ENCODE peak calls at places on chromosomes 11 and 22, in six cellular contexts. X is lower lobe of right lung, U is HCT116, E is cardiac fibroblast, I is A549, A is right atrium auricular region. G is an unnamed sample.

GRCh38 chr11:44467413-44467812 is 98.0 kb upstream of the CD82 start:
- DNase-seq in X (no peak), U (no peak), E (no peak), I (no peak), A (no peak), G (no peak)

GRCh38 chr11:18322818-18323570 is 627 bp downstream of the GTF2H1 start:
- DNase-seq in X (no peak), U (no peak), E (peak; percentile 10), I (no peak), A (no peak), G (no peak)

GRCh38 chr11:71470956-71471355 is 18.0 kb downstream of the NADSYN1 start:
- DNase-seq in X (no peak), U (no peak), E (no peak), I (no peak), A (no peak), G (no peak)

GRCh38 chr11:117107701-117108590 is 9.7 kb upstream of the SIK3 start:
- DNase-seq in X (no peak), U (no peak), E (peak; percentile 56), I (no peak), A (no peak), G (no peak)

GRCh38 chr11:298406-299065 is 790 bp downstream of the IFITM5 start:
- DNase-seq in X (peak; percentile 49), U (no peak), E (no peak), I (no peak), A (no peak), G (no peak)

GRCh38 chr11:113906038-113906437 is 1.4 kb downstream of the HTR3B start:
- DNase-seq in X (no peak), U (peak; percentile 45), E (peak; percentile 58), I (peak; percentile 10), A (no peak), G (no peak)

GRCh38 chr11:69385466-69385820 is 91.5 kb downstream of the MYEOV start:
- DNase-seq in X (no peak), U (no peak), E (no peak), I (no peak), A (no peak), G (no peak)

GRCh38 chr11:126194121-126194543 is 17.3 kb downstream of the RPUSD4 start:
- DNase-seq in X (no peak), U (no peak), E (peak; percentile 65), I (peak; percentile 55), A (no peak), G (no peak)

GRCh38 chr11:132249256-132249655 is 878.8 kb downstream of the NTM start:
- DNase-seq in X (no peak), U (no peak), E (no peak), I (no peak), A (no peak), G (no peak)

GRCh38 chr11:19919050-19919561 is 206.5 kb downstream of the NAV2 start:
- DNase-seq in X (peak; percentile 80), U (no peak), E (peak; percentile 97), I (peak; percentile 32), A (no peak), G (peak; percentile 99)

GRCh38 chr11:71543866-71544265 is 4.4 kb upstream of the KRTAP5-9 start:
- DNase-seq in X (no peak), U (no peak), E (no peak), I (no peak), A (no peak), G (no peak)

DNA sequence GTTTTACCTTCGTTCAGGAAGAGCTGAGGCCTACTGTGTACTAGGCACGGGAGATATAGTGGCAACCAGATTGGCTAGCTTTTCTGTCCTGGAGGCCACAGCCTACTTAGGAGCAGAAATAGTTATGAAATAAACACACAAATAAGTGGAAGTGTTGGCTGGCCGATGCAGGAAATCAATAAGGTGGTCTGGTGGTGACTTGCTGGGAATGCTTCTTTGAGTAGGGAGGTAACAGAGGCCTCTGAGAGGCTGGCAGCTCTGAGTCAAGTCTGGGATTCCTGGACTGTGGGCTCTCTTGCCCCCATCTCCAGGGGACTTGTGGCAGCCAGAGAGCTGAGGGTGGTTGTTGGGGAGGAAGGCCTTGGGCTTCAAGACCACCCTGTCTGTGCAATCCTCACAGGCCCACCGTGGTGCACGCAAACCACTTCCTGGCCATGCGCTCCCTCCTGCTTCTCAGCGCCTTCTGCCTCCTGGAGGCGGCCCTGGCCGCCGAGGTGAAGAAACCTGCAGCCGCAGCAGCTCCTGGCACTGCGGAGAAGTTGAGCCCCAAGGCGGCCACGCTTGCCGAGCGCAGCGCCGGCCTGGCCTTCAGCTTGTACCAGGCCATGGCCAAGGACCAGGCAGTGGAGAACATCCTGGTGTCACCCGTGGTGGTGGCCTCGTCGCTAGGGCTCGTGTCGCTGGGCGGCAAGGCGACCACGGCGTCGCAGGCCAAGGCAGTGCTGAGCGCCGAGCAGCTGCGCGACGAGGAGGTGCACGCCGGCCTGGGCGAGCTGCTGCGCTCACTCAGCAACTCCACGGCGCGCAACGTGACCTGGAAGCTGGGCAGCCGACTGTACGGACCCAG is 4.1 kb downstream of the SERPINH1 start:
- DNase-seq in X (no peak), U (no peak), E (no peak), I (no peak), A (no peak), G (no peak)
- H3K4me3 ChIP-seq in X (peak overlapping the region; percentile 80), U (no peak overlapping the region), E (peak overlapping the region; percentile 95), I (no peak overlapping the region), A (no peak overlapping the region), G (peak overlapping the region; percentile 91)

GRCh38 chr11:3893311-3893710 is 37.8 kb downstream of the STIM1 start:
- DNase-seq in X (no peak), U (no peak), E (no peak), I (no peak), A (no peak), G (no peak)

GRCh38 chr11:3892156-3892555 is 36.7 kb downstream of the STIM1 start:
- DNase-seq in X (no peak), U (no peak), E (no peak), I (no peak), A (no peak), G (no peak)

GRCh38 chr11:3896644-3897043 is 41.2 kb downstream of the STIM1 start:
- DNase-seq in X (no peak), U (no peak), E (no peak), I (no peak), A (no peak), G (no peak)

GRCh38 chr11:3891751-3892150 is 36.3 kb downstream of the STIM1 start:
- DNase-seq in X (no peak), U (no peak), E (no peak), I (no peak), A (no peak), G (no peak)

DNA sequence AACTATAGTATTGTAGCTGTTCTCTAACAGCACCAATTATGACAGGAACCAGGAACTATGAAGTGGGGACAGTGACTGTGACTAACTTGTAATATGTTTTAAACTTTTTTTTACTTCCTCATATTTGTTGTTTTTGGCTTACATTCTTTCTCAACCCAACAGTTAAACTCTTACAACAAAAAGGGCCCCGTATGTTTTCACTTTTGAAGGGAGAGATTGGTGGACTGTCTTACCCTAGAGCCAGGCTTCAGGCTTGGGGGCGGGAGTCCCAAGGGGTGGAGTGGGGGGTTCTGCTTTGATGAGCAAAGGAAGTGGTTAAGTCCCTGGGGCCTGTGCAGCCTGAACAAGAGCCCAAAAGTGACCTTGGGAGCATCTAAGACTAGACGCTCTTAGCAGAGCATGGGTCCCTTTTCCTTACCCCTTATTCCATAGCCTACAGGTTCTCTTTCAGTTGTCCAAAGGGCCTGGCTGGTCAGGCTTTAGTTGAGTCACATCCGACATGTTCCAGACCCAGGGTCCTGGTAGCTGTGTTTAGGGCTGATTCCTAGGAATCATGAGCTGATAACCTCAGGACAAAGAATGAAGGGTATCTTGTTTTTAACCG is 38.8 kb downstream of the STIM1 start:
- DNase-seq in X (peak; percentile 55), U (no peak), E (peak; percentile 65), I (no peak), A (no peak), G (no peak)
- H3K4me3 ChIP-seq in X (no peak overlapping the region), U (no peak overlapping the region), E (no peak overlapping the region), I (no peak overlapping the region), A (no peak overlapping the region), G (no peak overlapping the region)

DNA sequence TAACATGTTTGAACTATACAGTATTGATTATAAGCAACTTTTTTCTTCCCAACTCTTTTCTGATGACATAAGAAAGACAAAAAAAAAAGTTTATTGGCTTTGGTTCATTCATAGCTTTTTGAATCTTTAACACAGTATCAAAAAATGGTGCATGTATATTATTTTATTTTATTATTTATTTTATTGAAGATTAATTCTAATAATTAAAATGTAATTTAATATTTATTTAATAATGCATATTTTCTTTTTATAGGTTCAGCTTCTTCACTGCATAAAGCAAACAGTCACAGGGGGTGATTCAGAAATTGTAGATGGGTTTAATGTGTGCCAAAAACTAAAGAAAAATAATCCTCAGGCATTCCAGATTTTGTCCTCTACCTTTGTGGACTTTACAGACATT is 78.8 kb downstream of the BBOX1 start:
- DNase-seq in X (no peak), U (no peak), E (no peak), I (no peak), A (no peak), G (no peak)
- H3K4me3 ChIP-seq in X (no peak overlapping the region), U (no peak overlapping the region), E (no peak overlapping the region), I (no peak overlapping the region), A (no peak overlapping the region), G (no peak overlapping the region)

DNA sequence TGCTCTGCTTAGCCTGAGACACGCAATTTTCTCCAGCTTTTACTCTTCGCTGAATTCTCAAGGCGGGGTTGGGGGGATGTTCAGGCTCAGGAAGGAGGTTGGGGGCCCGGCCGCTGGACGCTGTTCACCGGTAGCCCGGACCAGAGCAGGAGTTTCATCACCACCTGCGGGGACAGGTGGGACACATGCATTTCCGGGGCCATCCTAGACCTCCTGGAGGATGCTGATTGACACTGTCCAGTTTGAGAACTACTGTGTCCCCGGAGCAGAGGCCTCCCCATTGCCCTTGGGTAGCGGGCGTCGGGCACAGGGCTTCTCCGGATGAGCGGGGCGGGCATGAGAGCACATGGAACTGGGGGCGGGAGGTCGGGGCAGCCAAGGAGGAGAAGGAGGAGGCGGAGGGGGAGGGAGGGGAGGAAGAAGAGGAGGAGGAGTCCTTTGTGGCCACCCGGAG is 144.0 kb upstream of the GRK3 start:
- DNase-seq in X (no peak), U (no peak), E (no peak), I (no peak), A (no peak), G (no peak)
- H3K4me3 ChIP-seq in X (peak overlapping the region; percentile 41), U (no peak overlapping the region), E (no peak overlapping the region), I (peak overlapping the region; percentile 59), A (peak overlapping the region; percentile 25), G (no peak overlapping the region)

GRCh38 chr22:36936362-36937116 is 23.1 kb downstream of the CSF2RB start:
- DNase-seq in X (no peak), U (no peak), E (no peak), I (no peak), A (no peak), G (no peak)

GRCh38 chr22:36940676-36941075 is 27.2 kb downstream of the CSF2RB start:
- DNase-seq in X (no peak), U (no peak), E (no peak), I (no peak), A (no peak), G (no peak)

GRCh38 chr22:36938028-36938425 is 24.6 kb downstream of the CSF2RB start:
- DNase-seq in X (no peak), U (no peak), E (no peak), I (no peak), A (no peak), G (no peak)

GRCh38 chr22:36937319-36938027 is 24.0 kb downstream of the CSF2RB start:
- DNase-seq in X (no peak), U (no peak), E (no peak), I (no peak), A (no peak), G (no peak)

GRCh38 chr22:36938886-36939285 is 25.5 kb downstream of the CSF2RB start:
- DNase-seq in X (no peak), U (no peak), E (no peak), I (no peak), A (no peak), G (no peak)
- H3K4me3 ChIP-seq in X (no peak overlapping the region), U (no peak overlapping the region), E (no peak overlapping the region), I (no peak overlapping the region), A (no peak overlapping the region), G (no peak overlapping the region)

GRCh38 chr11:65506770-65507485 is 8.1 kb downstream of the MALAT1 start:
- DNase-seq in X (no peak), U (peak; percentile 91), E (peak; percentile 96), I (no peak), A (peak; percentile 81), G (peak; percentile 94)
- H3K4me3 ChIP-seq in X (peak overlapping the region; percentile 71), U (peak overlapping the region; percentile 17), E (peak overlapping the region; percentile 93), I (peak overlapping the region; percentile 90), A (peak overlapping the region; percentile 79), G (peak overlapping the region; percentile 99)

G was measured in AG04449.